ENCODE peak calls at places on chromosomes 2 and 18, in six cellular contexts. B, J, U, C, M and O are unnamed samples.

GRCh38 chr2:70992945-70993688 is 1.6 kb downstream of the TEX261 start:
- DNase-seq in B (no peak), J (no peak), U (no peak), C (no peak), M (no peak), O (no peak)

GRCh38 chr2:136008205-136008865 is 22.9 kb upstream of the DARS1 start:
- DNase-seq in B (peak), J (peak), U (no peak), C (no peak), M (peak), O (peak)

GRCh38 chr2:203936535-203936934 is at the start of gene ICOS:
- DNase-seq in B (peak), J (no peak), U (no peak), C (no peak), M (peak), O (no peak)

GRCh38 chr2:25197336-25198208 is 29.2 kb upstream of the POMC start:
- DNase-seq in B (no peak), J (no peak), U (peak), C (no peak), M (no peak), O (no peak)

GRCh38 chr2:9268310-9269081 is 61.9 kb downstream of the ASAP2 start:
- DNase-seq in B (no peak), J (no peak), U (no peak), C (no peak), M (no peak), O (no peak)

GRCh38 chr2:170396799-170397459 is 219.0 kb downstream of the MYO3B start:
- DNase-seq in B (no peak), J (no peak), U (peak), C (no peak), M (no peak), O (no peak)

GRCh38 chr2:222912117-222912516 is 51.3 kb downstream of the ACSL3 start:
- DNase-seq in B (no peak), J (peak), U (peak), C (no peak), M (no peak), O (peak)

GRCh38 chr2:205086689-205087088 is 541.4 kb downstream of the PARD3B start:
- DNase-seq in B (no peak), J (no peak), U (no peak), C (no peak), M (no peak), O (no peak)

GRCh38 chr2:95346236-95346737 is 49.1 kb downstream of the KCNIP3 start:
- DNase-seq in B (peak), J (no peak), U (peak), C (peak), M (no peak), O (no peak)

GRCh38 chr18:35497006-35497333 is 790 bp downstream of the INO80C start:
- DNase-seq in B (no peak), J (peak), U (peak), C (no peak), M (no peak), O (no peak)